ENCODE peak calls at places on chromosomes 5 and 9, in six cellular contexts. One of them, this sample, is unnamed.

GRCh38 chr9:96486351-96487029 is 36.5 kb downstream of the HABP4 start:
- DNase-seq in ELF-1: no peak
- DNase-seq in NCI-H1092: no peak
- DNase-seq in EL: peak
- DNase-seq in lower leg skin: no peak
- DNase-seq in heart left ventricle: no peak
- DNase-seq in this sample: peak

GRCh38 chr9:133683494-133684460 is 47.6 kb downstream of the DBH start:
- DNase-seq in ELF-1: no peak
- DNase-seq in NCI-H1092: no peak
- DNase-seq in EL: no peak
- DNase-seq in lower leg skin: no peak
- DNase-seq in heart left ventricle: peak
- DNase-seq in this sample: peak

GRCh38 chr9:91374939-91375338 is 13.2 kb upstream of the AUH start:
- DNase-seq in ELF-1: no peak
- DNase-seq in NCI-H1092: no peak
- DNase-seq in EL: peak
- DNase-seq in lower leg skin: no peak
- DNase-seq in heart left ventricle: no peak
- DNase-seq in this sample: no peak

GRCh38 chr9:81526587-81526986 is 162.8 kb downstream of the TLE1 start:
- DNase-seq in ELF-1: no peak
- DNase-seq in NCI-H1092: no peak
- DNase-seq in EL: peak
- DNase-seq in lower leg skin: no peak
- DNase-seq in heart left ventricle: no peak
- DNase-seq in this sample: no peak

GRCh38 chr9:4590430-4591122 is 71.5 kb upstream of the PLPP6 start:
- DNase-seq in ELF-1: peak
- DNase-seq in NCI-H1092: no peak
- DNase-seq in EL: peak
- DNase-seq in lower leg skin: no peak
- DNase-seq in heart left ventricle: no peak
- DNase-seq in this sample: peak

GRCh38 chr9:73782166-73782565 is 630.5 kb downstream of the ANXA1 start:
- DNase-seq in ELF-1: no peak
- DNase-seq in NCI-H1092: no peak
- DNase-seq in EL: no peak
- DNase-seq in lower leg skin: no peak
- DNase-seq in heart left ventricle: no peak
- DNase-seq in this sample: no peak

GRCh38 chr9:129624168-129624759 is 1.7 kb upstream of the NTMT1 start:
- DNase-seq in ELF-1: peak
- DNase-seq in NCI-H1092: peak
- DNase-seq in EL: peak
- DNase-seq in lower leg skin: no peak
- DNase-seq in heart left ventricle: no peak
- DNase-seq in this sample: peak

GRCh38 chr5:157444224-157444623 is 15.8 kb upstream of the NIPAL4 start:
- DNase-seq in ELF-1: no peak
- DNase-seq in NCI-H1092: no peak
- DNase-seq in EL: no peak
- DNase-seq in lower leg skin: no peak
- DNase-seq in heart left ventricle: no peak
- DNase-seq in this sample: no peak

GRCh38 chr9:133238851-133239532 is 29.9 kb upstream of the OBP2B start:
- DNase-seq in ELF-1: peak
- DNase-seq in NCI-H1092: no peak
- DNase-seq in EL: peak
- DNase-seq in lower leg skin: no peak
- DNase-seq in heart left ventricle: peak
- DNase-seq in this sample: peak

GRCh38 chr5:43195670-43196265 is 3.7 kb downstream of the NIM1K start:
- DNase-seq in ELF-1: no peak
- DNase-seq in NCI-H1092: no peak
- DNase-seq in EL: no peak
- DNase-seq in lower leg skin: no peak
- DNase-seq in heart left ventricle: no peak
- DNase-seq in this sample: no peak

GRCh38 chr5:153775923-153776322 is 262.8 kb downstream of the FAM114A2 start:
- DNase-seq in ELF-1: no peak
- DNase-seq in NCI-H1092: no peak
- DNase-seq in EL: no peak
- DNase-seq in lower leg skin: no peak
- DNase-seq in heart left ventricle: no peak
- DNase-seq in this sample: no peak

GRCh38 chr9:134372621-134373267 is 46.5 kb downstream of the RXRA start:
- DNase-seq in ELF-1: peak
- DNase-seq in NCI-H1092: no peak
- DNase-seq in EL: no peak
- DNase-seq in lower leg skin: no peak
- DNase-seq in heart left ventricle: peak
- DNase-seq in this sample: no peak

GRCh38 chr5:75236322-75237316 is at the start of gene ANKRD31:
- DNase-seq in ELF-1: peak
- DNase-seq in NCI-H1092: peak
- DNase-seq in EL: peak
- DNase-seq in lower leg skin: peak
- DNase-seq in heart left ventricle: peak
- DNase-seq in this sample: peak

GRCh38 chr5:170960567-170960966 is 98.7 kb downstream of the RANBP17 start:
- DNase-seq in ELF-1: no peak
- DNase-seq in NCI-H1092: no peak
- DNase-seq in EL: no peak
- DNase-seq in lower leg skin: no peak
- DNase-seq in heart left ventricle: no peak
- DNase-seq in this sample: no peak

GRCh38 chr5:30804739-30805313 is 388.7 kb upstream of the CDH6 start:
- DNase-seq in ELF-1: peak
- DNase-seq in NCI-H1092: no peak
- DNase-seq in EL: no peak
- DNase-seq in lower leg skin: no peak
- DNase-seq in heart left ventricle: no peak
- DNase-seq in this sample: no peak

GRCh38 chr9:16484744-16485143 is 385.7 kb downstream of the BNC2 start:
- DNase-seq in ELF-1: no peak
- DNase-seq in NCI-H1092: no peak
- DNase-seq in EL: no peak
- DNase-seq in lower leg skin: no peak
- DNase-seq in heart left ventricle: no peak
- DNase-seq in this sample: no peak

GRCh38 chr5:56827043-56827442 is 11.7 kb downstream of the MAP3K1 start:
- DNase-seq in ELF-1: peak
- DNase-seq in NCI-H1092: no peak
- DNase-seq in EL: no peak
- DNase-seq in lower leg skin: no peak
- DNase-seq in heart left ventricle: no peak
- DNase-seq in this sample: no peak

GRCh38 chr5:69404659-69405330 is 10.1 kb upstream of the MARVELD2 start:
- DNase-seq in ELF-1: no peak
- DNase-seq in NCI-H1092: no peak
- DNase-seq in EL: no peak
- DNase-seq in lower leg skin: no peak
- DNase-seq in heart left ventricle: no peak
- DNase-seq in this sample: no peak

GRCh38 chr5:92775711-92776615 is 805.1 kb downstream of the NR2F1-AS1 start:
- DNase-seq in ELF-1: no peak
- DNase-seq in NCI-H1092: no peak
- DNase-seq in EL: peak
- DNase-seq in lower leg skin: no peak
- DNase-seq in heart left ventricle: no peak
- DNase-seq in this sample: no peak

GRCh38 chr9:91536211-91536691 is 112.6 kb upstream of the NFIL3 start:
- DNase-seq in ELF-1: peak
- DNase-seq in NCI-H1092: no peak
- DNase-seq in EL: peak
- DNase-seq in lower leg skin: no peak
- DNase-seq in heart left ventricle: no peak
- DNase-seq in this sample: peak

GRCh38 chr9:98442541-98442940 is 187.1 kb upstream of the TBC1D2 start:
- DNase-seq in ELF-1: no peak
- DNase-seq in NCI-H1092: no peak
- DNase-seq in EL: no peak
- DNase-seq in lower leg skin: no peak
- DNase-seq in heart left ventricle: no peak
- DNase-seq in this sample: no peak

GRCh38 chr5:139155333-139155732 is 42.8 kb downstream of the SIL1 start:
- DNase-seq in ELF-1: no peak
- DNase-seq in NCI-H1092: no peak
- DNase-seq in EL: no peak
- DNase-seq in lower leg skin: no peak
- DNase-seq in heart left ventricle: no peak
- DNase-seq in this sample: no peak

GRCh38 chr5:138274189-138274853 is at the start of gene GFRA3:
- DNase-seq in ELF-1: peak
- DNase-seq in NCI-H1092: no peak
- DNase-seq in EL: peak
- DNase-seq in lower leg skin: no peak
- DNase-seq in heart left ventricle: peak
- DNase-seq in this sample: no peak

GRCh38 chr5:22539756-22540155 is 313.4 kb downstream of the CDH12 start:
- DNase-seq in ELF-1: no peak
- DNase-seq in NCI-H1092: no peak
- DNase-seq in EL: no peak
- DNase-seq in lower leg skin: no peak
- DNase-seq in heart left ventricle: no peak
- DNase-seq in this sample: no peak

GRCh38 chr5:78824826-78825225 is 160.3 kb downstream of the ARSB start:
- DNase-seq in ELF-1: no peak
- DNase-seq in NCI-H1092: no peak
- DNase-seq in EL: no peak
- DNase-seq in lower leg skin: no peak
- DNase-seq in heart left ventricle: no peak
- DNase-seq in this sample: no peak

GRCh38 chr5:8848997-8849585 is 696.8 kb downstream of the SEMA5A start:
- DNase-seq in ELF-1: no peak
- DNase-seq in NCI-H1092: no peak
- DNase-seq in EL: peak
- DNase-seq in lower leg skin: no peak
- DNase-seq in heart left ventricle: no peak
- DNase-seq in this sample: no peak

This sample was measured in thyroid gland.